ENCODE peak calls at places on chromosomes 4 and X, in six cellular contexts. R is GM12865; G is transverse colon; P is CD8-positive, alpha-beta memory T cell; F is choroid plexus epithelial cell; C is cardiac muscle cell. S is an unnamed sample.
A peak's percentile ranks its signal among the peaks of the same experiment; 100 is the strongest.

GRCh38 chr4:86972997-86973396 is 38.2 kb downstream of the AFF1 start:
- DNase-seq in C (peak; percentile 19), G (peak; percentile 63), R (no peak), F (peak; percentile 31), P (no peak), S (no peak)

GRCh38 chr4:99827857-99828256 is 11.2 kb downstream of the DAPP1 start:
- DNase-seq in C (no peak), F (no peak), R (no peak), P (no peak), G (no peak), S (no peak)

GRCh38 chrX:13260598-13260997 is 59.3 kb downstream of the ATXN3L start:
- DNase-seq in C (no peak), R (no peak), F (no peak), P (no peak), G (no peak), S (no peak)

GRCh38 chr4:184475096-184475461 is 729 bp upstream of the IRF2 start:
- DNase-seq in R (peak; percentile 76), P (peak; percentile 64), C (peak; percentile 23), G (peak; percentile 62), F (peak; percentile 61), S (peak; percentile 88)

GRCh38 chr4:121786221-121786620 is 14.9 kb upstream of the EXOSC9 start:
- DNase-seq in F (no peak), R (no peak), C (no peak), P (no peak), G (no peak), S (no peak)

GRCh38 chr4:1512738-1513660 is 106.8 kb upstream of the NKX1-1 start:
- DNase-seq in P (peak; percentile 31), R (no peak), F (peak; percentile 39), G (peak; percentile 25), C (peak; percentile 79), S (no peak)

GRCh38 chr4:134747108-134747805 is 545.7 kb upstream of the PABPC4L start:
- DNase-seq in F (peak; percentile 1), R (no peak), G (no peak), P (no peak), C (no peak), S (no peak)

GRCh38 chr4:92433272-92433758 is 129.5 kb downstream of the GRID2 start:
- DNase-seq in R (no peak), P (no peak), F (no peak), C (no peak), G (no peak), S (no peak)

GRCh38 chrX:41388543-41388942 is 54.6 kb downstream of the DDX3X start:
- DNase-seq in G (no peak), P (no peak), F (no peak), C (no peak), R (no peak), S (no peak)

GRCh38 chr4:98626350-98626749 is 32.1 kb downstream of the TSPAN5 start:
- DNase-seq in C (no peak), R (no peak), G (no peak), F (peak; percentile 93), P (no peak), S (peak; percentile 86)

GRCh38 chr4:32462944-32463343 is 1742.8 kb downstream of the PCDH7 start:
- DNase-seq in C (no peak), R (peak; percentile 2), G (no peak), P (no peak), F (peak; percentile 60), S (no peak)

GRCh38 chr4:26105815-26106699 is 192.0 kb downstream of the SMIM20 start:
- DNase-seq in C (no peak), P (no peak), R (no peak), G (no peak), F (peak; percentile 65), S (no peak)

GRCh38 chr4:172323288-172323687 is 510.1 kb downstream of the GALNTL6 start:
- DNase-seq in R (no peak), G (no peak), P (no peak), F (no peak), C (no peak), S (no peak)

GRCh38 chr4:185134176-185134869 is 8.7 kb upstream of the SLC25A4 start:
- DNase-seq in P (peak; percentile 39), F (peak; percentile 75), R (peak; percentile 69), G (no peak), C (peak; percentile 71), S (peak; percentile 90)

GRCh38 chr4:20639346-20639745 is 60.9 kb upstream of the PACRGL start:
- DNase-seq in P (no peak), F (no peak), C (no peak), R (no peak), G (no peak), S (no peak)

GRCh38 chr4:2062808-2063524 is 3.8 kb downstream of the NAT8L start:
- DNase-seq in F (no peak), C (no peak), R (no peak), G (no peak), P (no peak), S (peak; percentile 87)

GRCh38 chr4:79334783-79335182 is 8.9 kb upstream of the NAA11 start:
- DNase-seq in G (no peak), R (no peak), P (no peak), C (no peak), F (no peak), S (no peak)

GRCh38 chr4:54224960-54225670 is 4.0 kb upstream of the PDGFRA start:
- DNase-seq in G (no peak), C (peak; percentile 55), F (no peak), P (no peak), R (no peak), S (peak; percentile 50)
- H3K4me3 ChIP-seq in G (peak overlapping the region; percentile 46), C (peak overlapping the region; percentile 64), F (peak overlapping the region; percentile 87), P (no peak overlapping the region), R (no peak overlapping the region), S (peak overlapping the region; percentile 93)

GRCh38 chr4:165301833-165302232 is 25.6 kb upstream of the MSMO1 start:
- DNase-seq in G (no peak), C (no peak), F (peak; percentile 75), R (peak; percentile 38), P (peak; percentile 19), S (peak; percentile 66)
- H3K4me3 ChIP-seq in G (peak overlapping the region; percentile 25), C (no peak overlapping the region), F (peak overlapping the region; percentile 45), R (peak overlapping the region; percentile 30), P (peak overlapping the region; percentile 6), S (peak overlapping the region; percentile 73)

DNA sequence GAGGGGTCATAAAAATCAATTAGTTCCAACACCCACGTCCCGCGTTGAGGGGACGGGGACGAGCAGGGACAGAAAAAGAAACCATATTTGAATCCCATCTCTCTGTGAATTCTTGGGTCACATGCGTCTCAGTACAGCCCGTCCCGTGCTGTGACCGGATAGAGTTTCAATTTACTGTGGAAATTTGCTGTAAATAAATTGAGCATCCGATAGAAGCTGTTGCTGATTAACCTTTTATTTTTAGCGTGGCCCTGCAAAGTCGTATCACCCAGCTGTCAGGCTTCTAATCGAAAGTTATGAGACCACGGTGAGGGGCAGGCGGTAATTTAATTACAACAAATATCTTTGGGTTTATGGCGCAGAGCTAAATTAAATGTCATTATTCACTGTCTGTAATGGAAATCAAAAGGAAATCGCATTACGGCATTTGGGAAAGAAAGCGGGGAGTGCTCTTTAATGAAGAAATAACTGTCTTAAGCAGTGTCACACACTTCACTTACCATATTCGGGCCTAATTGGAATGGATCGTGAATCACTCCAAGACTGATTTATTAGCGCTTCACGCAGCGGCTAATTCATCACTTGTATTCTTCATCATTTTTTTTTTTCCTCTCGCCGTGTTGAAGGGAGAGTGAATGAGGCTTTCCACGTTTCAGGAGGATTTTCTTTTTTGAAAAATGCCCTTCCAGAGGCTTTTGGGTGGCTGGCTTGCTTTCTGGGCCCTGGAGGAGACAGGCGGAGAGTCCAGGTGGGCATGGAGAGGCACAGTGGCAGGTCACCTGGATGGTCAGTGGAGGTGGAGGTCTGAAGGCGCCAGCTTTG is 7.3 kb downstream of the SHOX start:
- DNase-seq in P (no peak), F (no peak), R (no peak), C (no peak), G (no peak), S (no peak)
- H3K4me3 ChIP-seq in P (no peak overlapping the region), F (no peak overlapping the region), R (no peak overlapping the region), C (no peak overlapping the region), G (peak overlapping the region; percentile 10), S (no peak overlapping the region)

DNA sequence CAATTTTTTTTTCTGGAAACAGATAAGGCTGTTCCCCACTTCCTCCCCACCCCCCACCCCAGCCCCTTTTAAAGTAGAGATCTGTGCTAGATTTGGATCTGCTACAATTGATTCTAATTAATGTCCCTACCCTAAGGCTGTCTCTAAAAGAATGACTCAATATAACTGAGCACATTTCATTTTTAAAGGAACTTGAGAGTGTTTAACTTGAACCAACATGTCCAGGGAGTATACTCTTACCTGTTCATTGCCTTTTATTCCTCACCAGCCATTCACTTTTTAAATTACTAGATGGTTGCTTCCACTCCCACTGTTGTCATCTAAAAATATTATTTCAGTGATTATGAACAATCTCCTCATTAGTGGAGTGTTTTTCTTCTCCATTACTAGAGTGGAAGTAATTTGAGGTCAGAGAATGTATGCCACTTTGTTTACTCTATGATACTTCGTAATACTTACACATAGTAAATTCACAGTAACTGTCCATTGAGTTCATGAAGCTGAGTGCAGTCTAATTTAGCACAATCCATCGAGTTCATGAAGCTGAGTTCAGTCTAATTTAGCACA is 14.1 kb upstream of the CNOT6L start:
- DNase-seq in P (no peak), R (no peak), C (no peak), F (no peak), G (no peak), S (no peak)
- H3K4me3 ChIP-seq in P (no peak overlapping the region), R (no peak overlapping the region), C (no peak overlapping the region), F (no peak overlapping the region), G (no peak overlapping the region), S (no peak overlapping the region)